ENCODE peak calls at places on chromosome 11, in eight cellular contexts. One of them, this sample, is unnamed.

GRCh38 chr11:113161671-113162589 is 152.5 kb upstream of the TTC12 start:
- DNase-seq in neuronal stem cell: no peak
- DNase-seq in T-cell: no peak
- DNase-seq in KBM-7: no peak
- DNase-seq in gastrocnemius medialis: no peak
- DNase-seq in NCI-H2171 treated with DMSO at 0.1 percent for 48 hours: peak; percentile 31
- DNase-seq in GM12864: no peak
- DNase-seq in GM12865: no peak
- DNase-seq in this sample: no peak

GRCh38 chr11:69654001-69654659 is 13.2 kb downstream of the CCND1 start:
- DNase-seq in neuronal stem cell: no peak
- DNase-seq in KBM-7: no peak
- DNase-seq in NCI-H2171 treated with DMSO at 0.1 percent for 48 hours: no peak
- DNase-seq in T-cell: no peak
- DNase-seq in GM12865: no peak
- DNase-seq in gastrocnemius medialis: no peak
- DNase-seq in GM12864: no peak
- DNase-seq in this sample: no peak

GRCh38 chr11:43577566-43578264 is 102.8 kb upstream of the HSD17B12 start:
- DNase-seq in GM12864: no peak
- DNase-seq in T-cell: no peak
- DNase-seq in gastrocnemius medialis: no peak
- DNase-seq in GM12865: no peak
- DNase-seq in NCI-H2171 treated with DMSO at 0.1 percent for 48 hours: no peak
- DNase-seq in neuronal stem cell: no peak
- DNase-seq in KBM-7: no peak
- DNase-seq in this sample: no peak

GRCh38 chr11:133821776-133822175 is 23.5 kb downstream of the SPATA19 start:
- DNase-seq in KBM-7: peak; percentile 56
- DNase-seq in GM12865: peak; percentile 63
- DNase-seq in GM12864: peak; percentile 21
- DNase-seq in T-cell: no peak
- DNase-seq in gastrocnemius medialis: no peak
- DNase-seq in NCI-H2171 treated with DMSO at 0.1 percent for 48 hours: peak; percentile 10
- DNase-seq in neuronal stem cell: peak; percentile 72
- DNase-seq in this sample: peak; percentile 68

GRCh38 chr11:116504541-116505149 is 268.1 kb downstream of the BUD13 start:
- DNase-seq in neuronal stem cell: no peak
- DNase-seq in gastrocnemius medialis: no peak
- DNase-seq in NCI-H2171 treated with DMSO at 0.1 percent for 48 hours: no peak
- DNase-seq in GM12864: no peak
- DNase-seq in GM12865: no peak
- DNase-seq in T-cell: no peak
- DNase-seq in KBM-7: no peak
- DNase-seq in this sample: no peak

GRCh38 chr11:46489668-46490560 is 98.3 kb upstream of the CHRM4 start:
- DNase-seq in GM12864: no peak
- DNase-seq in gastrocnemius medialis: no peak
- DNase-seq in GM12865: peak; percentile 74
- DNase-seq in neuronal stem cell: no peak
- DNase-seq in KBM-7: no peak
- DNase-seq in T-cell: peak; percentile 23
- DNase-seq in NCI-H2171 treated with DMSO at 0.1 percent for 48 hours: peak; percentile 41
- DNase-seq in this sample: peak; percentile 55

GRCh38 chr11:61776561-61777075 is 15.8 kb downstream of the TMEM258 start:
- DNase-seq in T-cell: peak; percentile 58
- DNase-seq in neuronal stem cell: no peak
- DNase-seq in KBM-7: peak; percentile 76
- DNase-seq in NCI-H2171 treated with DMSO at 0.1 percent for 48 hours: peak; percentile 29
- DNase-seq in GM12865: peak; percentile 71
- DNase-seq in gastrocnemius medialis: no peak
- DNase-seq in GM12864: no peak
- DNase-seq in this sample: peak; percentile 90

GRCh38 chr11:71977743-71978418 is 20.8 kb upstream of the IL18BP start:
- DNase-seq in NCI-H2171 treated with DMSO at 0.1 percent for 48 hours: peak; percentile 56
- DNase-seq in GM12864: no peak
- DNase-seq in neuronal stem cell: peak; percentile 14
- DNase-seq in KBM-7: peak; percentile 89
- DNase-seq in gastrocnemius medialis: no peak
- DNase-seq in T-cell: peak; percentile 47
- DNase-seq in GM12865: peak; percentile 68
- DNase-seq in this sample: peak; percentile 59

GRCh38 chr11:2951235-2952110 is 22.3 kb upstream of the PHLDA2 start:
- DNase-seq in gastrocnemius medialis: no peak
- DNase-seq in GM12865: no peak
- DNase-seq in NCI-H2171 treated with DMSO at 0.1 percent for 48 hours: no peak
- DNase-seq in KBM-7: no peak
- DNase-seq in GM12864: no peak
- DNase-seq in T-cell: no peak
- DNase-seq in neuronal stem cell: no peak
- DNase-seq in this sample: no peak

This sample was measured in GM10248.